ENCODE peak calls at places on chromosomes 2 and 18, in nine cellular contexts. A is occipital lobe; V is type B pancreatic cell; D is CD8-positive, alpha-beta memory T cell; W is GM12865; X is germinal center; R is GM23338; S is central memory CD4-positive, alpha-beta T cell; M is stimulated activated CD4-positive, alpha-beta T cell treated with anti-CD3 and anti-CD28 coated beads, Interleukin-1b, Interleukin-23, amount 100 ng/mL, for 4 hours. O is an unnamed sample.

GRCh38 chr2:130963849-130964793 is 127.4 kb downstream of the ARHGEF4 start:
- DNase-seq in A (peak; percentile 26), V (no peak), D (no peak), W (no peak), X (no peak), R (peak; percentile 92), S (no peak), M (no peak), O (no peak)

GRCh38 chr2:234840336-234840735 is 111.5 kb upstream of the SH3BP4 start:
- DNase-seq in A (peak; percentile 10), V (no peak), D (no peak), W (no peak), X (no peak), R (peak; percentile 68), S (no peak), M (no peak), O (no peak)

GRCh38 chr2:31962757-31963361 is 47.9 kb downstream of the MEMO1 start:
- DNase-seq in A (no peak), V (no peak), D (no peak), W (peak; percentile 45), X (no peak), R (no peak), S (no peak), M (no peak), O (no peak)

GRCh38 chr2:31401580-31401979 is 13.0 kb downstream of the XDH start:
- DNase-seq in A (no peak), V (no peak), D (no peak), W (no peak), X (no peak), R (no peak), S (no peak), M (no peak), O (no peak)

GRCh38 chr2:204933735-204934361 is 388.6 kb downstream of the PARD3B start:
- DNase-seq in A (no peak), V (no peak), D (no peak), W (no peak), X (no peak), R (no peak), S (no peak), M (no peak), O (no peak)

GRCh38 chr18:50091495-50092249 is 103.3 kb downstream of the MYO5B start:
- DNase-seq in A (no peak), V (no peak), D (no peak), W (no peak), X (no peak), R (no peak), S (no peak), M (no peak), O (no peak)

GRCh38 chr18:27712066-27712465 is 464.9 kb downstream of the CDH2 start:
- DNase-seq in A (no peak), V (no peak), D (no peak), W (no peak), X (no peak), R (peak; percentile 12), S (no peak), M (no peak), O (no peak)

GRCh38 chr2:101190753-101191516 is 39.8 kb upstream of the TBC1D8 start:
- DNase-seq in A (no peak), V (no peak), D (no peak), W (no peak), X (no peak), R (no peak), S (no peak), M (no peak), O (no peak)

GRCh38 chr18:78736015-78736690 is 243.5 kb upstream of the SALL3 start:
- DNase-seq in A (no peak), V (no peak), D (no peak), W (no peak), X (no peak), R (no peak), S (no peak), M (no peak), O (no peak)

GRCh38 chr2:52695731-52696130 is 1071.9 kb upstream of the CHAC2 start:
- DNase-seq in A (no peak), V (no peak), D (no peak), W (no peak), X (no peak), R (no peak), S (no peak), M (no peak), O (no peak)

GRCh38 chr2:237195396-237196119 is 109.9 kb downstream of the COPS8 start:
- DNase-seq in A (no peak), V (no peak), D (no peak), W (no peak), X (no peak), R (no peak), S (no peak), M (no peak), O (no peak)

GRCh38 chr2:145431181-145431951 is 911.4 kb upstream of the ZEB2 start:
- DNase-seq in A (no peak), V (no peak), D (no peak), W (no peak), X (no peak), R (peak; percentile 71), S (no peak), M (no peak), O (no peak)

GRCh38 chr2:27441226-27441926 is 805 bp upstream of the KRTCAP3 start:
- DNase-seq in A (no peak), V (no peak), D (no peak), W (no peak), X (no peak), R (no peak), S (no peak), M (no peak), O (no peak)

GRCh38 chr2:10163498-10164486 is 41.3 kb downstream of the RRM2 start:
- DNase-seq in A (no peak), V (no peak), D (no peak), W (no peak), X (peak; percentile 41), R (no peak), S (no peak), M (no peak), O (no peak)

GRCh38 chr2:127631184-127631996 is 14.6 kb upstream of the GPR17 start:
- DNase-seq in A (no peak), V (no peak), D (no peak), W (no peak), X (no peak), R (no peak), S (no peak), M (no peak), O (no peak)

GRCh38 chr2:168529054-168529833 is 73.2 kb downstream of the CERS6 start:
- DNase-seq in A (no peak), V (no peak), D (no peak), W (peak; percentile 23), X (no peak), R (no peak), S (no peak), M (no peak), O (no peak)

GRCh38 chr2:177241771-177242135 is 22.8 kb downstream of the NFE2L2 start:
- DNase-seq in A (no peak), V (no peak), D (no peak), W (no peak), X (no peak), R (no peak), S (no peak), M (no peak), O (no peak)

GRCh38 chr2:171410101-171410500 is 23.7 kb downstream of the METTL8 start:
- DNase-seq in A (no peak), V (no peak), D (no peak), W (no peak), X (no peak), R (no peak), S (no peak), M (no peak), O (no peak)

GRCh38 chr2:168156661-168157060 is 90.7 kb downstream of the STK39 start:
- DNase-seq in A (no peak), V (no peak), D (no peak), W (no peak), X (no peak), R (no peak), S (no peak), M (no peak), O (no peak)

GRCh38 chr2:12330916-12331315 is 385.8 kb upstream of the TRIB2 start:
- DNase-seq in A (no peak), V (no peak), D (no peak), W (no peak), X (no peak), R (no peak), S (no peak), M (no peak), O (no peak)